ENCODE peak calls at places on chromosome 12, in six cellular contexts. W, E, T, V, F and X are unnamed samples.
A peak's percentile ranks its signal among the peaks of the same experiment; 100 is the strongest.

GRCh38 chr12:115752913-115753726 is 524.4 kb downstream of the MED13L start:
- DNase-seq in E (peak; percentile 55), T (no peak), W (peak; percentile 36), V (peak; percentile 58), F (peak; percentile 12), X (peak; percentile 8)

GRCh38 chr12:116018282-116018681 is 259.2 kb downstream of the MED13L start:
- DNase-seq in T (no peak), E (no peak), W (no peak), V (no peak), F (no peak), X (no peak)

GRCh38 chr12:6372403-6373003 is 2.9 kb downstream of the SCNN1A start:
- DNase-seq in V (peak; percentile 91), F (no peak), E (no peak), T (no peak), W (no peak), X (peak; percentile 34)

GRCh38 chr12:14557966-14558365 is 9.7 kb downstream of the PLBD1 start:
- DNase-seq in V (no peak), F (no peak), W (no peak), T (no peak), E (no peak), X (no peak)

GRCh38 chr12:54463034-54463433 is 10.4 kb downstream of the GTSF1 start:
- DNase-seq in F (no peak), T (no peak), E (no peak), V (no peak), W (no peak), X (peak; percentile 96)

GRCh38 chr12:53127169-53127568 is 23.9 kb downstream of the SOAT2 start:
- DNase-seq in E (no peak), W (no peak), T (no peak), F (no peak), V (no peak), X (no peak)

GRCh38 chr12:115160290-115161108 is 476.5 kb upstream of the TBX3 start:
- DNase-seq in E (no peak), T (no peak), V (no peak), F (no peak), W (no peak), X (no peak)

GRCh38 chr12:88300931-88301330 is 158.8 kb downstream of the TMTC3 start:
- DNase-seq in V (peak; percentile 5), F (no peak), E (no peak), W (no peak), T (no peak), X (no peak)

GRCh38 chr12:11650697-11651281 is 1.3 kb downstream of the ETV6 start:
- DNase-seq in W (no peak), T (no peak), E (peak; percentile 37), F (peak; percentile 40), V (peak; percentile 31), X (peak; percentile 61)

DNA sequence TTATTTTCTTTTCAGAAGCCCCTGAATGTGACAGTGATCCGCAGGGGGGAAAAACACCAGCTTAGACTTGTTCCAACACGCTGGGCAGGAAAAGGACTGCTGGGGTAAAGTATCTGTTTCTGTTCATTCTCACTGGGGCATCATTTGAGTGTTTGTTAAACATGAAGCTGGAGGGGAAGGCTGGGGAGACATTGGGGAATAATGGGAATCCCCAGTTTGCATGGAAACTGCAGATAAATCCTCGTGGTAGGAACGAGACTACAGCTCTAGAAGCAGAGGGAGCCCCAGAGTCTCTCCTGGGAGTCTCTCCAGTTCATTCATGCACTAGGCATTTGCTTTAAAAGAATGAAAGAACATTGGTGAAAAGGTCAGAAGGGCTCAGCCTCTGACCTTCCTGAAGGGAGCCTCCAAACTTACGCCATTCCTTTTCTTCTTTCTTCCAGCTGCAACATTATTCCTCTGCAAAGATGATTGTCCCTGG is 2.5 kb upstream of the CFAP251 start:
- DNase-seq in E (no peak), F (no peak), W (no peak), V (no peak), T (no peak), X (no peak)
- TF ChIP-seq GABPA in E (no peak), F (no peak), W (no peak), V (no peak), T (no peak), X (no peak)

GRCh38 chr12:25833657-25834056 is 124.8 kb upstream of the RASSF8 start:
- DNase-seq in T (no peak), F (no peak), E (no peak), W (no peak), V (no peak), X (no peak)
- TF ChIP-seq GABPA in T (no peak), F (no peak), E (no peak), W (no peak), V (no peak), X (no peak)

GRCh38 chr12:122081108-122081696 is 2.6 kb downstream of the MLXIP start:
- DNase-seq in T (no peak), V (no peak), E (no peak), F (no peak), W (no peak), X (no peak)

GRCh38 chr12:122081697-122082221 is 3.2 kb downstream of the MLXIP start:
- DNase-seq in F (peak; percentile 58), W (no peak), E (no peak), V (no peak), T (no peak), X (peak; percentile 92)

GRCh38 chr12:122085006-122085405 is 6.5 kb downstream of the MLXIP start:
- DNase-seq in F (no peak), V (no peak), E (no peak), T (no peak), W (no peak), X (no peak)

GRCh38 chr12:122080149-122081107 is 1.9 kb downstream of the MLXIP start:
- DNase-seq in F (no peak), T (no peak), E (peak; percentile 76), V (no peak), W (no peak), X (peak; percentile 45)

GRCh38 chr12:122082621-122083356 is 4.2 kb downstream of the MLXIP start:
- DNase-seq in W (no peak), E (no peak), T (no peak), F (no peak), V (no peak), X (no peak)
- TF ChIP-seq GABPA in W (peak; percentile 44), E (no peak), T (no peak), F (no peak), V (no peak), X (no peak)

GRCh38 chr12:47082963-47083621 is 3.3 kb upstream of the AMIGO2 start:
- DNase-seq in W (peak; percentile 20), F (no peak), E (no peak), V (no peak), T (no peak), X (no peak)
- TF ChIP-seq GABPA in W (no peak), F (no peak), E (no peak), V (no peak), T (no peak), X (no peak)